ENCODE peak calls at places on chromosomes 12 and 14, in five cellular contexts. I, M, H, Z and W are unnamed samples.
A peak's percentile ranks its signal among the peaks of the same experiment; 100 is the strongest.

GRCh38 chr14:22434030-22434429 is 155.0 kb downstream of the DAD1 start:
- DNase-seq in H (peak; percentile 14), I (peak; percentile 49), M (no peak), Z (no peak), W (no peak)

GRCh38 chr14:77660754-77661153 is 44.3 kb upstream of the SPTLC2 start:
- DNase-seq in I (no peak), H (peak; percentile 20), Z (no peak), M (no peak), W (no peak)

GRCh38 chr14:50910495-50911420 is 33.5 kb downstream of the PYGL start:
- DNase-seq in H (no peak), Z (no peak), I (peak; percentile 68), M (no peak), W (no peak)

GRCh38 chr12:47441490-47441889 is 264.3 kb downstream of the RPAP3 start:
- DNase-seq in Z (no peak), H (no peak), I (no peak), M (no peak), W (no peak)

GRCh38 chr12:111436266-111436665 is 30.5 kb downstream of the SH2B3 start:
- DNase-seq in M (no peak), I (peak; percentile 58), Z (no peak), H (no peak), W (no peak)

GRCh38 chr12:76680940-76681339 is 83.0 kb upstream of the ZDHHC17 start:
- DNase-seq in M (no peak), H (no peak), I (no peak), Z (peak; percentile 88), W (no peak)

GRCh38 chr12:121536058-121536928 is 44.5 kb downstream of the KDM2B start:
- DNase-seq in M (peak; percentile 85), H (peak; percentile 92), I (peak; percentile 95), Z (peak; percentile 88), W (peak; percentile 49)

GRCh38 chr14:37591941-37592287 is 3.1 kb downstream of the FOXA1 start:
- DNase-seq in M (peak; percentile 36), Z (no peak), I (no peak), H (peak; percentile 45), W (no peak)

GRCh38 chr14:89618309-89618708 is 201.3 kb upstream of the FOXN3 start:
- DNase-seq in Z (no peak), M (peak; percentile 21), H (no peak), I (no peak), W (no peak)

GRCh38 chr12:111444706-111445310 is 39.1 kb downstream of the SH2B3 start:
- DNase-seq in I (peak; percentile 74), M (peak; percentile 80), H (peak; percentile 36), Z (no peak), W (peak; percentile 77)

GRCh38 chr14:101876539-101876938 is 87.8 kb upstream of the DYNC1H1 start:
- DNase-seq in M (peak; percentile 83), Z (peak; percentile 18), I (no peak), H (no peak), W (peak; percentile 46)

GRCh38 chr12:12379831-12380730 is 23.2 kb downstream of the BORCS5 start:
- DNase-seq in H (no peak), I (no peak), M (no peak), Z (no peak), W (peak; percentile 18)

GRCh38 chr14:100783630-100784321 is 42.1 kb upstream of the MEG3 start:
- DNase-seq in M (no peak), Z (no peak), I (no peak), H (peak; percentile 88), W (no peak)

GRCh38 chr12:42946776-42947435 is 357.4 kb upstream of the PRICKLE1 start:
- DNase-seq in I (no peak), H (no peak), M (no peak), Z (no peak), W (no peak)

GRCh38 chr12:108907861-108908302 is 28.0 kb downstream of the DAO start:
- DNase-seq in H (no peak), I (no peak), M (no peak), Z (no peak), W (no peak)

GRCh38 chr14:74492413-74493342 is at the start of gene NPC2:
- DNase-seq in M (no peak), I (no peak), Z (no peak), H (no peak), W (no peak)

GRCh38 chr12:105204127-105204526 is 31.8 kb downstream of the APPL2 start:
- DNase-seq in H (no peak), M (no peak), Z (no peak), I (no peak), W (no peak)

GRCh38 chr12:103561174-103561573 is 25.9 kb upstream of the STAB2 start:
- DNase-seq in Z (no peak), M (no peak), I (no peak), H (no peak), W (no peak)

GRCh38 chr14:77459072-77459723 is 1.3 kb downstream of the AHSA1 start:
- DNase-seq in I (peak; percentile 88), H (peak; percentile 85), Z (peak; percentile 77), M (peak; percentile 73), W (peak; percentile 44)

GRCh38 chr12:48388430-48388829 is 37.7 kb upstream of the ZNF641 start:
- DNase-seq in Z (peak; percentile 6), H (no peak), I (no peak), M (no peak), W (no peak)

GRCh38 chr12:98639526-98639925 is 5.1 kb downstream of the IKBIP start:
- DNase-seq in M (no peak), I (no peak), H (no peak), Z (no peak), W (no peak)

GRCh38 chr12:88298761-88299242 is 156.7 kb downstream of the TMTC3 start:
- DNase-seq in Z (peak; percentile 73), I (no peak), M (no peak), H (no peak), W (no peak)

GRCh38 chr14:22836301-22837058 is at the start of gene MMP14:
- DNase-seq in M (peak; percentile 79), Z (peak; percentile 89), H (peak; percentile 48), I (peak; percentile 87), W (no peak)

GRCh38 chr14:61609143-61609851 is 86.0 kb upstream of the HIF1A start:
- DNase-seq in H (peak; percentile 79), I (peak; percentile 79), Z (peak; percentile 66), M (no peak), W (no peak)

GRCh38 chr14:99968931-99969330 is 96.3 kb upstream of the EVL start:
- DNase-seq in M (no peak), H (no peak), Z (peak; percentile 44), I (no peak), W (no peak)

GRCh38 chr12:131832393-131833231 is 4.4 kb downstream of the MMP17 start:
- DNase-seq in I (peak; percentile 55), M (peak; percentile 44), H (no peak), Z (peak; percentile 30), W (no peak)

GRCh38 chr12:116525418-116526001 is 33.7 kb upstream of the MAP1LC3B2 start:
- DNase-seq in Z (peak; percentile 92), M (peak; percentile 45), I (peak; percentile 84), H (no peak), W (no peak)

GRCh38 chr12:52231305-52232232 is 1.5 kb upstream of the KRT7 start:
- DNase-seq in M (peak; percentile 36), Z (no peak), I (no peak), H (no peak), W (no peak)

GRCh38 chr12:132428872-132429121 is 61.2 kb upstream of the FBRSL1 start:
- DNase-seq in M (no peak), Z (no peak), H (no peak), I (peak; percentile 74), W (no peak)

GRCh38 chr12:12975322-12976077 is 23.5 kb upstream of the GPRC5D start:
- DNase-seq in H (peak; percentile 54), Z (peak; percentile 59), I (peak; percentile 88), M (peak; percentile 63), W (no peak)

GRCh38 chr12:40253936-40254335 is 29.1 kb downstream of the LRRK2 start:
- DNase-seq in I (no peak), H (no peak), M (no peak), Z (peak; percentile 58), W (no peak)

DNA sequence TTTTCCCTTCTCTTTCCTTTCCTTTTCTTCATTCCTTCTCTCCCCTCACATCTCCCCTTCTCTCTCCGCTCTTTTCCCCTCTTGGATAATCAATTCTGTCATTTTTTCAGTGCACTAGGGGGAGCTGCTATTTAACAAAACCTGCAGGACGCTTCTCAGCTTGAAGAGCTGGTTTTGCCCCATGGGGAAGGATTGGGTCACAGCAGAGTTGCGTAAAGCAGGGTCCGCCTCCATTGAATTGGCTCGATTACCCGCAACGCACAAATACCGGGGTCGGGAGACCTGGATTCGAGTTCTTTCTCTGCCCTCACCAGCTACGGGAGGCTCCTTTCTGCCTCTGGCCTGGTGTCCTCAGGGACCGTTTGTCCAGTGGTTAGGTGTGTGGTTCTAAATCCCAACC is 42.1 kb upstream of the CHGA start:
- DNase-seq in I (peak; percentile 75), Z (peak; percentile 2), M (no peak), H (peak; percentile 69), W (no peak)
- TF ChIP-seq CTCF in I (peak; percentile 71), Z (no peak), M (no peak), H (peak; percentile 59), W (no peak)

DNA sequence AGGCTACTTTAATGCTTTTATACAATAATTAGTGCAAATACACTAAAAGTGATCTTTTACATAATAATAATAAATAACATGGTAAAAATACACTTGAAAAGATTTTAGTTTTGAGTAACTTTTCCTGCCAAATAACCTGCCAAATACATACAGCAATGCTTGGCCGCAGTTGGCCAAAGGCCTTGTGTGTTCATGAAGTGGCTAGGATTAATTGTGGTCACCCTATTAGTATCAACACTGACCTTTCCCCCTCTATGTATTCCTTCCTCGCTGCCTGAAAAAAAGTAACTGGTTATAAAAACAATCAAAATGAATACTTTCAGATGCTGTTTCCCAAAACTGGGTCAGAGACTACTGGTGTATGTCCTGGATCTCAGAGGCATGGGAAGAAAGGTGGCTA is 34.3 kb downstream of the KICS2 start:
- DNase-seq in I (no peak), H (no peak), Z (no peak), M (no peak), W (no peak)
- H3K27ac ChIP-seq in I (no peak overlapping the region), H (no peak overlapping the region), Z (peak overlapping the region; percentile 97), M (no peak overlapping the region), W (no peak overlapping the region)

DNA sequence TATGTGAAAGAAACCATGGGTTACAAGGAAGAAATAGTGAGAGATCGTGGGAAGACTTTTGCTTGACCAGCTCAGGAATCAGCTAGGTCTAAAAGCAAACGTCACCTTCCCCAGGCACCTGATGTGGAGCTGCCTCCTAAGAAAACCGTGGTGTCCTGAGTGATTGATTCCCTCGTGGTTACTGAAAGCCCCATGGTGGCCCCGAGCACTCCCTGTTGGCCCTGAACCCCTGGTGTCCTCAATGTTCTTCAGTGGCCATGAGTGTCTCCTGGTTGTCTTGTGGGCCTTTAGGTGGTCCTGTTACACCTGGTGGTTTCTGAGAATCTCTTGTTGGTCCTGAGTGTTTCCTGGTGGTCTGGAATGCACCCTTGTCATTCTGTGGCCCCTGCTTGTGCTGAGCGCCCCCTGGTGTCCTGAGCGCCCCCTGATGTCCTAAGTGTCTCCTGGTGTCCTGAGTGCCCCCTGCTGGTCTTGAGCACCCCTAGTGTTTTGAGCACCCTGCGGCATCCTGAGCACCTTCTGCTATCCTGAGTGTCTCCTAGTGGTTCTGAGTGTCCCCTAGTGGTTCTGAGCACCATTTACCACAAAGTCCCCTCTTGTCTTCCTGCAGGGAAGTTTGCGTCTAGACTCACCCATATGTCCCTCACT is 518.7 kb downstream of the TMEM121 start:
- DNase-seq in Z (no peak), I (peak; percentile 51), H (no peak), M (peak; percentile 64), W (peak; percentile 80)
- TF ChIP-seq CTCF in Z (peak; percentile 16), I (peak; percentile 35), H (no peak), M (peak; percentile 15), W (peak; percentile 79)

GRCh38 chr14:20306079-20306423 is 300 bp upstream of the TTC5 start:
- DNase-seq in I (no peak), H (no peak), M (no peak), Z (no peak), W (no peak)

GRCh38 chr14:20302042-20302761 is 3.5 kb downstream of the TTC5 start:
- DNase-seq in Z (peak; percentile 61), I (no peak), M (no peak), H (no peak), W (no peak)

GRCh38 chr14:20305265-20306078 is at the start of gene TTC5:
- DNase-seq in I (peak; percentile 95), M (peak; percentile 88), Z (peak; percentile 89), H (peak; percentile 85), W (peak; percentile 94)
- H3K27ac ChIP-seq in I (no peak within 1 kb of the TSS), M (peak within 1 kb of the TSS; percentile 71), Z (peak within 1 kb of the TSS; percentile 76), H (no peak within 1 kb of the TSS), W (peak within 1 kb of the TSS; percentile 32)